ENCODE peak calls at places on chromosomes 5 and 9, in nine cellular contexts. One of them, this sample, is unnamed.

GRCh38 chr9:110443146-110443877 is 105.6 kb upstream of the TXNDC8 start:
- DNase-seq in stomach: no peak
- DNase-seq in thyroid gland: no peak
- DNase-seq in HCT116: no peak
- DNase-seq in A549: no peak
- DNase-seq in H54: no peak
- DNase-seq in right lobe of liver: no peak
- DNase-seq in IMR-90: peak
- DNase-seq in body of pancreas: no peak
- DNase-seq in this sample: no peak

GRCh38 chr5:173762045-173762444 is 126.1 kb upstream of the CPEB4 start:
- DNase-seq in A549: no peak
- DNase-seq in IMR-90: no peak
- DNase-seq in H54: no peak
- DNase-seq in right lobe of liver: no peak
- DNase-seq in body of pancreas: no peak
- DNase-seq in HCT116: no peak
- DNase-seq in stomach: no peak
- DNase-seq in thyroid gland: no peak
- DNase-seq in this sample: peak

GRCh38 chr5:27472000-27472763 is 433.8 kb upstream of the CDH9 start:
- DNase-seq in stomach: no peak
- DNase-seq in A549: peak
- DNase-seq in body of pancreas: peak
- DNase-seq in IMR-90: peak
- DNase-seq in HCT116: no peak
- DNase-seq in thyroid gland: no peak
- DNase-seq in right lobe of liver: no peak
- DNase-seq in H54: no peak
- DNase-seq in this sample: peak

GRCh38 chr5:371811-372555 is 50.5 kb downstream of the AHRR start:
- DNase-seq in thyroid gland: no peak
- DNase-seq in A549: no peak
- DNase-seq in HCT116: no peak
- DNase-seq in IMR-90: no peak
- DNase-seq in right lobe of liver: no peak
- DNase-seq in H54: no peak
- DNase-seq in body of pancreas: no peak
- DNase-seq in stomach: peak
- DNase-seq in this sample: no peak

GRCh38 chr9:109320734-109321448 is at the start of gene EPB41L4B:
- DNase-seq in HCT116: peak
- DNase-seq in body of pancreas: peak
- DNase-seq in H54: peak
- DNase-seq in thyroid gland: peak
- DNase-seq in IMR-90: peak
- DNase-seq in A549: peak
- DNase-seq in stomach: peak
- DNase-seq in right lobe of liver: peak
- DNase-seq in this sample: peak

GRCh38 chr5:163434410-163434866 is 3.0 kb upstream of the CCNG1 start:
- DNase-seq in H54: no peak
- DNase-seq in A549: peak
- DNase-seq in HCT116: no peak
- DNase-seq in right lobe of liver: no peak
- DNase-seq in stomach: peak
- DNase-seq in IMR-90: peak
- DNase-seq in body of pancreas: peak
- DNase-seq in thyroid gland: no peak
- DNase-seq in this sample: peak

GRCh38 chr9:118003240-118003639 is 299.0 kb downstream of the TLR4 start:
- DNase-seq in HCT116: no peak
- DNase-seq in IMR-90: no peak
- DNase-seq in right lobe of liver: no peak
- DNase-seq in body of pancreas: no peak
- DNase-seq in A549: no peak
- DNase-seq in stomach: no peak
- DNase-seq in thyroid gland: no peak
- DNase-seq in H54: no peak
- DNase-seq in this sample: no peak

GRCh38 chr5:56900858-56901578 is 8.4 kb upstream of the SETD9 start:
- DNase-seq in HCT116: peak
- DNase-seq in thyroid gland: no peak
- DNase-seq in body of pancreas: peak
- DNase-seq in IMR-90: peak
- DNase-seq in H54: peak
- DNase-seq in A549: peak
- DNase-seq in right lobe of liver: no peak
- DNase-seq in stomach: no peak
- DNase-seq in this sample: peak

GRCh38 chr5:63245271-63245670 is 666.7 kb downstream of the LRRC70 start:
- DNase-seq in IMR-90: no peak
- DNase-seq in H54: no peak
- DNase-seq in stomach: no peak
- DNase-seq in right lobe of liver: no peak
- DNase-seq in thyroid gland: no peak
- DNase-seq in HCT116: no peak
- DNase-seq in body of pancreas: no peak
- DNase-seq in A549: no peak
- DNase-seq in this sample: no peak

GRCh38 chr5:139635191-139635590 is 13.0 kb upstream of the CXXC5 start:
- DNase-seq in A549: no peak
- DNase-seq in thyroid gland: no peak
- DNase-seq in right lobe of liver: no peak
- DNase-seq in body of pancreas: no peak
- DNase-seq in H54: no peak
- DNase-seq in IMR-90: no peak
- DNase-seq in HCT116: no peak
- DNase-seq in stomach: no peak
- DNase-seq in this sample: no peak

GRCh38 chr5:139634028-139634325 is 14.2 kb upstream of the CXXC5 start:
- DNase-seq in A549: no peak
- DNase-seq in stomach: peak
- DNase-seq in HCT116: no peak
- DNase-seq in right lobe of liver: no peak
- DNase-seq in IMR-90: no peak
- DNase-seq in thyroid gland: no peak
- DNase-seq in H54: no peak
- DNase-seq in body of pancreas: no peak
- DNase-seq in this sample: no peak

GRCh38 chr5:139634541-139634940 is 13.6 kb upstream of the CXXC5 start:
- DNase-seq in thyroid gland: no peak
- DNase-seq in HCT116: no peak
- DNase-seq in body of pancreas: no peak
- DNase-seq in A549: no peak
- DNase-seq in stomach: no peak
- DNase-seq in IMR-90: no peak
- DNase-seq in right lobe of liver: no peak
- DNase-seq in H54: no peak
- DNase-seq in this sample: no peak

GRCh38 chr5:139631520-139632165 is 16.5 kb upstream of the CXXC5 start:
- DNase-seq in H54: no peak
- DNase-seq in HCT116: no peak
- DNase-seq in stomach: peak
- DNase-seq in body of pancreas: no peak
- DNase-seq in IMR-90: no peak
- DNase-seq in A549: no peak
- DNase-seq in right lobe of liver: no peak
- DNase-seq in thyroid gland: no peak
- DNase-seq in this sample: no peak

GRCh38 chr5:139633295-139634027 is 14.7 kb upstream of the CXXC5 start:
- DNase-seq in stomach: peak
- DNase-seq in H54: peak
- DNase-seq in A549: peak
- DNase-seq in HCT116: no peak
- DNase-seq in IMR-90: peak
- DNase-seq in right lobe of liver: peak
- DNase-seq in thyroid gland: peak
- DNase-seq in body of pancreas: peak
- DNase-seq in this sample: peak
- TF ChIP-seq POLR2A in stomach: no peak
- TF ChIP-seq POLR2A in H54: no peak
- TF ChIP-seq POLR2A in A549: no peak
- TF ChIP-seq POLR2A in HCT116: no peak
- TF ChIP-seq POLR2A in IMR-90: peak
- TF ChIP-seq POLR2A in right lobe of liver: no peak
- TF ChIP-seq POLR2A in thyroid gland: no peak
- TF ChIP-seq POLR2A in body of pancreas: no peak
- TF ChIP-seq POLR2A in this sample: no peak

GRCh38 chr5:82277613-82277986 is 554 bp downstream of the RPS23 start:
- DNase-seq in HCT116: no peak
- DNase-seq in H54: no peak
- DNase-seq in IMR-90: no peak
- DNase-seq in stomach: no peak
- DNase-seq in body of pancreas: no peak
- DNase-seq in thyroid gland: no peak
- DNase-seq in right lobe of liver: no peak
- DNase-seq in A549: no peak
- DNase-seq in this sample: no peak

GRCh38 chr5:82277987-82278710 is at the start of gene RPS23:
- DNase-seq in thyroid gland: peak
- DNase-seq in stomach: peak
- DNase-seq in body of pancreas: peak
- DNase-seq in right lobe of liver: peak
- DNase-seq in A549: peak
- DNase-seq in IMR-90: peak
- DNase-seq in HCT116: peak
- DNase-seq in H54: peak
- DNase-seq in this sample: peak

GRCh38 chr5:82275267-82275664 is 2.9 kb downstream of the RPS23 start:
- DNase-seq in IMR-90: no peak
- DNase-seq in right lobe of liver: no peak
- DNase-seq in thyroid gland: no peak
- DNase-seq in HCT116: no peak
- DNase-seq in A549: no peak
- DNase-seq in stomach: no peak
- DNase-seq in H54: no peak
- DNase-seq in body of pancreas: no peak
- DNase-seq in this sample: no peak

GRCh38 chr5:82276800-82277612 is 1.1 kb downstream of the RPS23 start:
- DNase-seq in HCT116: no peak
- DNase-seq in thyroid gland: no peak
- DNase-seq in A549: no peak
- DNase-seq in IMR-90: no peak
- DNase-seq in body of pancreas: no peak
- DNase-seq in stomach: no peak
- DNase-seq in right lobe of liver: no peak
- DNase-seq in H54: no peak
- DNase-seq in this sample: no peak

DNA sequence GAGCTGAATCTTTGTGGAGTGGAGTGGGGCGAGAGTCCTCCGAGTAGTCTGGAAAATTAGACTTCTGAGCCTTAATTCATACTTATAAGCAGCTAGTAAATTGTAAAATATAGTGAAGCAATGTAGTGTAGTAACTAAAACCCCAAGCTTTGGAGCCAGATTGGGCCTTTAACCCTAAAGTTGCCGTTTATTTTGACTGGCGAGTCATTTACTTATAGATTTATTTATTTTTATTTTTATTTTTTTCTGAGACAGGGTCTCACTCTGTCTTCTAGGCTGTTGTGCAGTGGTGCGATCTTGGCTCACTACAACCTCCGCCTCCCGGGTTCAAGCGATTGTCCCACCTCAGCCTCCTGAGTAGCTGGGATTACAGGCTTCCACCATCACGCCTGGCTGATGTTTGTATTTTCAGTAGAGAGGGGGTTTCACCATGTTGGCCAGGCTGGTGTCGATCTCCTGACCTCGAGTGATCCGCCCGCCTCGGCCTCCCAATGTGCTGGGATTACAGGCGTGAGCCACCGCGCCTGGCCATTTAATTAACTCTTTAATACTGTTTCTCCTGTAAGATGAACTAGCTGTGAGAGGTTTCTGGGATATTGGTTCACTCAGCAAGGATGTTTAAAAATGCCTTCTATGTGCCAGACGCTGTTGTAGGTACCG is 687 bp upstream of the RPS23 start:
- DNase-seq in body of pancreas: no peak
- DNase-seq in thyroid gland: no peak
- DNase-seq in right lobe of liver: no peak
- DNase-seq in H54: no peak
- DNase-seq in A549: no peak
- DNase-seq in stomach: no peak
- DNase-seq in IMR-90: no peak
- DNase-seq in HCT116: no peak
- DNase-seq in this sample: no peak
- TF ChIP-seq POLR2A in body of pancreas: peak
- TF ChIP-seq POLR2A in thyroid gland: no peak
- TF ChIP-seq POLR2A in right lobe of liver: no peak
- TF ChIP-seq POLR2A in H54: no peak
- TF ChIP-seq POLR2A in A549: peak
- TF ChIP-seq POLR2A in stomach: no peak
- TF ChIP-seq POLR2A in IMR-90: no peak
- TF ChIP-seq POLR2A in HCT116: peak
- TF ChIP-seq POLR2A in this sample: peak

GRCh38 chr5:126422994-126423788 is at the start of gene GRAMD2B:
- DNase-seq in body of pancreas: peak
- DNase-seq in H54: peak
- DNase-seq in IMR-90: peak
- DNase-seq in HCT116: peak
- DNase-seq in A549: peak
- DNase-seq in right lobe of liver: peak
- DNase-seq in thyroid gland: peak
- DNase-seq in stomach: peak
- DNase-seq in this sample: peak
- TF ChIP-seq POLR2A in body of pancreas: peak
- TF ChIP-seq POLR2A in H54: peak
- TF ChIP-seq POLR2A in IMR-90: peak
- TF ChIP-seq POLR2A in HCT116: peak
- TF ChIP-seq POLR2A in A549: peak
- TF ChIP-seq POLR2A in right lobe of liver: peak
- TF ChIP-seq POLR2A in thyroid gland: peak
- TF ChIP-seq POLR2A in stomach: no peak
- TF ChIP-seq POLR2A in this sample: peak

GRCh38 chr5:80210014-80210413 is 45.8 kb downstream of the SERINC5 start:
- DNase-seq in HCT116: no peak
- DNase-seq in A549: no peak
- DNase-seq in thyroid gland: no peak
- DNase-seq in stomach: no peak
- DNase-seq in IMR-90: no peak
- DNase-seq in H54: no peak
- DNase-seq in right lobe of liver: no peak
- DNase-seq in body of pancreas: no peak
- DNase-seq in this sample: no peak

GRCh38 chr5:80206282-80206681 is 49.6 kb downstream of the SERINC5 start:
- DNase-seq in body of pancreas: no peak
- DNase-seq in A549: no peak
- DNase-seq in thyroid gland: no peak
- DNase-seq in right lobe of liver: no peak
- DNase-seq in HCT116: no peak
- DNase-seq in stomach: no peak
- DNase-seq in IMR-90: peak
- DNase-seq in H54: no peak
- DNase-seq in this sample: no peak

GRCh38 chr5:80208337-80208736 is 47.5 kb downstream of the SERINC5 start:
- DNase-seq in IMR-90: no peak
- DNase-seq in stomach: no peak
- DNase-seq in thyroid gland: no peak
- DNase-seq in A549: no peak
- DNase-seq in HCT116: no peak
- DNase-seq in H54: no peak
- DNase-seq in body of pancreas: no peak
- DNase-seq in right lobe of liver: no peak
- DNase-seq in this sample: no peak

GRCh38 chr5:80207832-80208231 is 48.0 kb downstream of the SERINC5 start:
- DNase-seq in HCT116: no peak
- DNase-seq in H54: no peak
- DNase-seq in thyroid gland: no peak
- DNase-seq in IMR-90: no peak
- DNase-seq in stomach: no peak
- DNase-seq in body of pancreas: no peak
- DNase-seq in right lobe of liver: no peak
- DNase-seq in A549: no peak
- DNase-seq in this sample: no peak

GRCh38 chr5:80204808-80205614 is 50.8 kb downstream of the SERINC5 start:
- DNase-seq in HCT116: no peak
- DNase-seq in A549: no peak
- DNase-seq in thyroid gland: no peak
- DNase-seq in H54: no peak
- DNase-seq in right lobe of liver: no peak
- DNase-seq in body of pancreas: peak
- DNase-seq in IMR-90: peak
- DNase-seq in stomach: peak
- DNase-seq in this sample: peak
- TF ChIP-seq POLR2A in HCT116: no peak
- TF ChIP-seq POLR2A in A549: no peak
- TF ChIP-seq POLR2A in thyroid gland: no peak
- TF ChIP-seq POLR2A in H54: no peak
- TF ChIP-seq POLR2A in right lobe of liver: no peak
- TF ChIP-seq POLR2A in body of pancreas: no peak
- TF ChIP-seq POLR2A in IMR-90: no peak
- TF ChIP-seq POLR2A in stomach: no peak
- TF ChIP-seq POLR2A in this sample: no peak

This sample was measured in K562.